ENCODE peak calls at places on chromosome 1, in four cellular contexts. A is GM12878, E is HepG2, U is K562. I is an unnamed sample.

GRCh38 chr1:90384152-90384650 is 332.9 kb downstream of the BARHL2 start:
- DNase-seq in A (no peak), E (no peak), U (no peak), I (no peak)

GRCh38 chr1:237670296-237670695 is 220.4 kb downstream of the ZP4 start:
- DNase-seq in A (no peak), E (no peak), U (no peak), I (no peak)

GRCh38 chr1:25074828-25075227 is 144.8 kb upstream of the RUNX3 start:
- DNase-seq in A (no peak), E (no peak), U (no peak), I (no peak)

GRCh38 chr1:8194481-8195227 is 123.3 kb upstream of the SLC45A1 start:
- DNase-seq in A (no peak), E (peak), U (no peak), I (no peak)

GRCh38 chr1:93775224-93775623 is 93.6 kb upstream of the BCAR3 start:
- DNase-seq in A (no peak), E (no peak), U (no peak), I (no peak)

GRCh38 chr1:245245021-245245667 is 90.4 kb downstream of the KIF26B start:
- DNase-seq in A (no peak), E (no peak), U (no peak), I (no peak)

GRCh38 chr1:36482724-36483388 is at the start of gene CSF3R:
- DNase-seq in A (no peak), E (no peak), U (no peak), I (no peak)

GRCh38 chr1:54124906-54125305 is 27.9 kb downstream of the CDCP2 start:
- DNase-seq in A (no peak), E (no peak), U (no peak), I (no peak)

GRCh38 chr1:1554926-1555915 is 14.8 kb upstream of the TMEM240 start:
- DNase-seq in A (no peak), E (no peak), U (peak), I (no peak)

GRCh38 chr1:169680377-169681019 is 30.9 kb downstream of the SELL start:
- DNase-seq in A (peak), E (no peak), U (no peak), I (no peak)

GRCh38 chr1:62337785-62338631 is 18.8 kb upstream of the KANK4 start:
- DNase-seq in A (no peak), E (peak), U (peak), I (no peak)

GRCh38 chr1:15248238-15248637 is 1.2 kb downstream of the FHAD1 start:
- DNase-seq in A (no peak), E (no peak), U (no peak), I (no peak)

GRCh38 chr1:187621961-187622360 is 793.2 kb downstream of the PLA2G4A start:
- DNase-seq in A (peak), E (no peak), U (no peak), I (no peak)

GRCh38 chr1:227760377-227760776 is 25.1 kb downstream of the SNAP47 start:
- DNase-seq in A (no peak), E (no peak), U (no peak), I (no peak)

GRCh38 chr1:183185941-183186490 is at the start of gene LAMC2:
- DNase-seq in A (no peak), E (no peak), U (no peak), I (peak)
- TF ChIP-seq FOXK2 in A (no peak), E (no peak), U (no peak), I (no peak)

GRCh38 chr1:229433364-229434004 is 410 bp downstream of the ACTA1 start:
- DNase-seq in A (no peak), E (no peak), U (no peak), I (no peak)

GRCh38 chr1:229432905-229433304 is 989 bp downstream of the ACTA1 start:
- DNase-seq in A (no peak), E (no peak), U (no peak), I (no peak)

GRCh38 chr1:229432116-229432461 is 1.8 kb downstream of the ACTA1 start:
- DNase-seq in A (no peak), E (no peak), U (no peak), I (no peak)

GRCh38 chr1:229434641-229435051 is 752 bp upstream of the ACTA1 start:
- DNase-seq in A (no peak), E (no peak), U (no peak), I (peak)

GRCh38 chr1:229434005-229434640 is at the start of gene ACTA1:
- DNase-seq in A (no peak), E (no peak), U (no peak), I (peak)
- TF ChIP-seq FOXK2 in A (no peak), E (no peak), U (no peak), I (no peak)

GRCh38 chr1:13749543-13750307 is 49.7 kb downstream of the PRDM2 start:
- DNase-seq in A (no peak), E (peak), U (peak), I (peak)
- TF ChIP-seq FOXK2 in A (no peak), E (no peak), U (no peak), I (no peak)

GRCh38 chr1:97505816-97506215 is 415.0 kb downstream of the DPYD start:
- DNase-seq in A (peak), E (no peak), U (no peak), I (no peak)

GRCh38 chr1:97507863-97508262 is 413.0 kb downstream of the DPYD start:
- DNase-seq in A (no peak), E (no peak), U (no peak), I (no peak)

GRCh38 chr1:97506368-97506767 is 414.5 kb downstream of the DPYD start:
- DNase-seq in A (no peak), E (no peak), U (no peak), I (no peak)

GRCh38 chr1:97502360-97502759 is 418.5 kb downstream of the DPYD start:
- DNase-seq in A (no peak), E (peak), U (no peak), I (no peak)

GRCh38 chr1:97505289-97505688 is 415.5 kb downstream of the DPYD start:
- DNase-seq in A (no peak), E (no peak), U (no peak), I (no peak)
- TF ChIP-seq FOXK2 in A (no peak), E (no peak), U (no peak), I (no peak)

GRCh38 chr1:223531742-223532341 is 133.7 kb downstream of the CAPN8 start:
- DNase-seq in A (no peak), E (peak), U (peak), I (peak)
- TF ChIP-seq FOXK2 in A (no peak), E (no peak), U (no peak), I (no peak)

I was measured in HEK293T.